ENCODE peak calls at places on chromosomes 11 and 22, in four cellular contexts. E, T, C and F are unnamed samples.

GRCh38 chr11:33375688-33376311 is 118.6 kb downstream of the HIPK3 start:
- DNase-seq in E (peak), T (peak), C (peak), F (peak)

GRCh38 chr11:123519055-123519796 is 89.2 kb downstream of the GRAMD1B start:
- DNase-seq in C (no peak), T (peak), E (peak), F (no peak)

GRCh38 chr11:67024410-67024809 is 1.5 kb downstream of the SYT12 start:
- DNase-seq in T (no peak), E (no peak), C (no peak), F (no peak)

GRCh38 chr11:63880031-63880841 is 36.7 kb downstream of the RCOR2 start:
- DNase-seq in C (no peak), E (peak), T (no peak), F (no peak)

GRCh38 chr11:67270256-67271211 is 4.3 kb downstream of the GRK2 start:
- DNase-seq in C (no peak), T (peak), E (no peak), F (no peak)

GRCh38 chr22:36116127-36116526 is 44.4 kb downstream of the APOL3 start:
- DNase-seq in E (no peak), T (peak), C (no peak), F (no peak)

GRCh38 chr22:22858559-22858937 is 29.1 kb upstream of the IGLL5 start:
- DNase-seq in E (no peak), T (no peak), C (no peak), F (no peak)

GRCh38 chr22:39431821-39432251 is 25.0 kb upstream of the MGAT3 start:
- DNase-seq in C (no peak), T (no peak), E (no peak), F (no peak)

GRCh38 chr11:110679323-110679980 is 32.8 kb downstream of the ARHGAP20 start:
- DNase-seq in E (no peak), C (no peak), T (peak), F (no peak)

GRCh38 chr22:45649809-45650208 is 21.8 kb upstream of the ATXN10 start:
- DNase-seq in C (no peak), E (no peak), T (no peak), F (no peak)

GRCh38 chr11:57461841-57462489 is 1.6 kb downstream of the RTN4RL2 start:
- DNase-seq in C (no peak), E (no peak), T (no peak), F (no peak)

GRCh38 chr11:94494200-94494545 is 389 bp downstream of the ANKRD49 start:
- DNase-seq in T (no peak), E (no peak), C (no peak), F (no peak)

GRCh38 chr11:121967131-121967689 is 148.8 kb downstream of the BLID start:
- DNase-seq in C (no peak), E (no peak), T (no peak), F (no peak)

GRCh38 chr11:134609361-134610115 is 197.5 kb upstream of the B3GAT1 start:
- DNase-seq in C (no peak), E (no peak), T (no peak), F (no peak)

GRCh38 chr22:21707677-21708076 is 27.9 kb downstream of the YPEL1 start:
- DNase-seq in T (no peak), E (no peak), C (no peak), F (no peak)

GRCh38 chr11:114439229-114440120 is at the start of gene REXO2:
- DNase-seq in T (peak), E (peak), C (peak), F (peak)

GRCh38 chr11:19080579-19080993 is 20.1 kb upstream of the MRGPRX2 start:
- DNase-seq in E (peak), C (no peak), T (peak), F (no peak)

GRCh38 chr11:113894421-113894996 is 10.1 kb upstream of the HTR3B start:
- DNase-seq in T (no peak), C (no peak), E (no peak), F (no peak)